ENCODE peak calls at places on chromosome 14, in eight cellular contexts. I is T-helper 1 cell, D is myocyte, F is heart left ventricle, C is ELR, Q is AG08396, M is lower leg skin, R is HAP-1. L is an unnamed sample.

GRCh38 chr14:62914025-62914424 is 131.2 kb downstream of the KCNH5 start:
- DNase-seq in I (no peak), D (no peak), F (no peak), C (peak; percentile 16), Q (no peak), M (no peak), R (no peak), L (no peak)

GRCh38 chr14:24079521-24080141 is 8.3 kb downstream of the CPNE6 start:
- DNase-seq in I (no peak), D (no peak), F (peak; percentile 2), C (no peak), Q (no peak), M (no peak), R (peak; percentile 29), L (no peak)

GRCh38 chr14:75119056-75119455 is 7.8 kb downstream of the NEK9 start:
- DNase-seq in I (no peak), D (no peak), F (no peak), C (peak; percentile 60), Q (no peak), M (no peak), R (no peak), L (peak; percentile 11)

GRCh38 chr14:102554835-102555819 is 37.3 kb upstream of the RCOR1 start:
- DNase-seq in I (peak; percentile 56), D (peak; percentile 28), F (peak; percentile 72), C (peak; percentile 66), Q (peak; percentile 67), M (peak; percentile 90), R (no peak), L (peak; percentile 20)

GRCh38 chr14:69260979-69261605 is 1.1 kb downstream of the GALNT16 start:
- DNase-seq in I (no peak), D (no peak), F (peak; percentile 81), C (no peak), Q (peak; percentile 57), M (peak; percentile 88), R (peak; percentile 68), L (no peak)

GRCh38 chr14:78885884-78886283 is 715.7 kb downstream of the NRXN3 start:
- DNase-seq in I (no peak), D (no peak), F (no peak), C (no peak), Q (no peak), M (no peak), R (no peak), L (no peak)

GRCh38 chr14:22977684-22978486 is 4.5 kb downstream of the AJUBA start:
- DNase-seq in I (no peak), D (peak; percentile 97), F (no peak), C (peak; percentile 90), Q (peak; percentile 87), M (peak; percentile 84), R (peak; percentile 83), L (peak; percentile 94)

GRCh38 chr14:78725086-78725485 is 554.9 kb downstream of the NRXN3 start:
- DNase-seq in I (no peak), D (no peak), F (no peak), C (no peak), Q (no peak), M (no peak), R (no peak), L (no peak)

GRCh38 chr14:23411563-23412525 is 3.8 kb upstream of the MYH6 start:
- DNase-seq in I (no peak), D (no peak), F (peak; percentile 54), C (no peak), Q (no peak), M (no peak), R (no peak), L (no peak)

GRCh38 chr14:90132821-90133570 is 71.2 kb downstream of the KCNK13 start:
- DNase-seq in I (no peak), D (peak; percentile 18), F (no peak), C (no peak), Q (no peak), M (no peak), R (no peak), L (peak; percentile 38)

GRCh38 chr14:77791225-77791600 is 8.7 kb upstream of the ADCK1 start:
- DNase-seq in I (no peak), D (no peak), F (no peak), C (no peak), Q (no peak), M (no peak), R (no peak), L (no peak)

GRCh38 chr14:88481794-88482193 is 73.0 kb downstream of the PTPN21 start:
- DNase-seq in I (no peak), D (no peak), F (no peak), C (no peak), Q (peak; percentile 51), M (no peak), R (no peak), L (no peak)

GRCh38 chr14:59630281-59630963 is 53.8 kb upstream of the CCDC175 start:
- DNase-seq in I (no peak), D (peak; percentile 7), F (peak; percentile 36), C (no peak), Q (peak; percentile 24), M (no peak), R (no peak), L (no peak)

GRCh38 chr14:61482348-61483206 is 161.2 kb downstream of the PRKCH start:
- DNase-seq in I (no peak), D (peak; percentile 33), F (no peak), C (no peak), Q (no peak), M (no peak), R (no peak), L (no peak)

GRCh38 chr14:70619708-70620107 is 19.3 kb upstream of the MED6 start:
- DNase-seq in I (no peak), D (no peak), F (no peak), C (no peak), Q (no peak), M (no peak), R (no peak), L (no peak)

GRCh38 chr14:51119411-51120051 is 24.6 kb upstream of the TRIM9 start:
- DNase-seq in I (no peak), D (no peak), F (no peak), C (no peak), Q (no peak), M (no peak), R (no peak), L (no peak)

GRCh38 chr14:96881713-96882112 is 84.5 kb downstream of the VRK1 start:
- DNase-seq in I (no peak), D (no peak), F (no peak), C (no peak), Q (no peak), M (no peak), R (no peak), L (no peak)

GRCh38 chr14:55097894-55098560 is 31.0 kb upstream of the LGALS3 start:
- DNase-seq in I (no peak), D (peak; percentile 53), F (no peak), C (no peak), Q (no peak), M (no peak), R (no peak), L (peak; percentile 49)

GRCh38 chr14:97456958-97457357 is 659.8 kb downstream of the VRK1 start:
- DNase-seq in I (peak; percentile 5), D (no peak), F (peak; percentile 33), C (no peak), Q (no peak), M (no peak), R (no peak), L (no peak)

GRCh38 chr14:65177551-65177950 is 75.2 kb upstream of the MAX start:
- DNase-seq in I (no peak), D (no peak), F (no peak), C (no peak), Q (no peak), M (no peak), R (no peak), L (no peak)

GRCh38 chr14:48384786-48385185 is 709.4 kb upstream of the MDGA2 start:
- DNase-seq in I (no peak), D (no peak), F (no peak), C (no peak), Q (no peak), M (no peak), R (no peak), L (no peak)

GRCh38 chr14:49641697-49642129 is 6.7 kb upstream of the DNAAF2 start:
- DNase-seq in I (no peak), D (peak; percentile 35), F (no peak), C (peak; percentile 26), Q (no peak), M (no peak), R (no peak), L (peak; percentile 44)

GRCh38 chr14:103495854-103496253 is 26.8 kb downstream of the CKB start:
- DNase-seq in I (no peak), D (no peak), F (no peak), C (no peak), Q (no peak), M (peak; percentile 37), R (no peak), L (no peak)

GRCh38 chr14:93430889-93431670 is at the start of gene UNC79:
- DNase-seq in I (no peak), D (no peak), F (no peak), C (no peak), Q (peak; percentile 8), M (no peak), R (peak; percentile 58), L (no peak)

GRCh38 chr14:54353694-54354093 is 43.1 kb upstream of the CDKN3 start:
- DNase-seq in I (no peak), D (no peak), F (no peak), C (no peak), Q (no peak), M (no peak), R (no peak), L (no peak)

GRCh38 chr14:92105845-92106094 is 612 bp downstream of the ATXN3 start:
- DNase-seq in I (no peak), D (no peak), F (peak; percentile 78), C (peak; percentile 57), Q (peak; percentile 40), M (peak; percentile 92), R (peak; percentile 54), L (no peak)

GRCh38 chr14:40981247-40981646 is 625.4 kb upstream of the LRFN5 start:
- DNase-seq in I (no peak), D (no peak), F (no peak), C (no peak), Q (no peak), M (no peak), R (no peak), L (no peak)

GRCh38 chr14:68879321-68879781 is 86.5 kb upstream of the ZFP36L1 start:
- DNase-seq in I (no peak), D (no peak), F (no peak), C (no peak), Q (no peak), M (no peak), R (no peak), L (no peak)

GRCh38 chr14:37598085-37598972 is 2.9 kb downstream of the TTC6 start:
- DNase-seq in I (no peak), D (no peak), F (peak; percentile 53), C (no peak), Q (no peak), M (no peak), R (no peak), L (no peak)

GRCh38 chr14:78170203-78170602 is at the start of gene NRXN3:
- DNase-seq in I (no peak), D (no peak), F (no peak), C (no peak), Q (no peak), M (peak; percentile 80), R (no peak), L (no peak)

L was measured in LHCN-M2.